ENCODE peak calls at places on chromosome 1, in eight cellular contexts. B is colonic mucosa; N is stimulated activated CD8-positive, alpha-beta memory T cell treated with anti-CD3 and anti-CD28 coated beads, Interleukin-15, amount 100 ng/mL, for 24 hours; W is kidney tubule cell; Z is transverse colon; C is activated T-cell treated with anti-CD3 and anti-CD28 coated beads for 1 hour; J is head of caudate nucleus; Q is naive thymus-derived CD4-positive, alpha-beta T cell. S is an unnamed sample.
A peak's percentile ranks its signal among the peaks of the same experiment; 100 is the strongest.

GRCh38 chr1:2132222-2133038 is 62.1 kb downstream of the FAAP20 start:
- DNase-seq in W (peak; percentile 82), N (no peak), C (no peak), J (peak; percentile 55), Q (no peak), Z (peak; percentile 38), B (no peak), S (no peak)

GRCh38 chr1:95407146-95407863 is 173.3 kb downstream of the RWDD3 start:
- DNase-seq in C (no peak), J (no peak), N (no peak), Z (no peak), W (no peak), B (no peak), Q (no peak), S (no peak)

GRCh38 chr1:152745289-152745704 is 12.5 kb upstream of the KPRP start:
- DNase-seq in N (no peak), W (no peak), B (no peak), C (no peak), Q (no peak), Z (no peak), J (no peak), S (no peak)

GRCh38 chr1:191498318-191498717 is 659.9 kb upstream of the RGS18 start:
- DNase-seq in B (no peak), W (peak; percentile 85), N (no peak), J (no peak), Z (no peak), C (no peak), Q (no peak), S (no peak)

GRCh38 chr1:36905941-36906340 is 128.4 kb downstream of the GRIK3 start:
- DNase-seq in N (no peak), J (no peak), B (no peak), C (no peak), W (no peak), Q (no peak), Z (no peak), S (no peak)

GRCh38 chr1:911875-912739 is 11.6 kb upstream of the SAMD11 start:
- DNase-seq in C (no peak), W (peak; percentile 61), J (peak; percentile 2), N (no peak), Z (no peak), B (no peak), Q (no peak), S (no peak)

GRCh38 chr1:105427543-105427942 is 1628.9 kb upstream of the PRMT6 start:
- DNase-seq in Z (no peak), B (no peak), W (no peak), C (no peak), N (no peak), Q (no peak), J (no peak), S (no peak)

GRCh38 chr1:234759888-234760287 is 149.9 kb upstream of the IRF2BP2 start:
- DNase-seq in W (no peak), N (no peak), C (no peak), Z (no peak), B (no peak), J (no peak), Q (no peak), S (no peak)

GRCh38 chr1:226467443-226467842 is 59.5 kb upstream of the PARP1 start:
- DNase-seq in Q (no peak), J (no peak), N (no peak), C (no peak), B (no peak), W (no peak), Z (no peak), S (no peak)

GRCh38 chr1:245085508-245086095 is 69.2 kb upstream of the KIF26B start:
- DNase-seq in B (no peak), W (peak; percentile 88), Z (no peak), J (no peak), N (no peak), Q (no peak), C (no peak), S (no peak)

GRCh38 chr1:114315601-114316000 is 161.9 kb upstream of the SYT6 start:
- DNase-seq in N (no peak), J (no peak), B (no peak), Q (no peak), Z (no peak), C (no peak), W (no peak), S (no peak)

GRCh38 chr1:10084045-10084444 is 51.3 kb downstream of the UBE4B start:
- DNase-seq in B (no peak), J (no peak), Z (no peak), W (no peak), C (no peak), N (no peak), Q (no peak), S (no peak)

GRCh38 chr1:36867575-36867974 is 166.7 kb downstream of the GRIK3 start:
- DNase-seq in Z (no peak), B (no peak), W (no peak), Q (no peak), J (no peak), N (no peak), C (no peak), S (no peak)

GRCh38 chr1:203325418-203326091 is 20.2 kb downstream of the BTG2 start:
- DNase-seq in N (no peak), J (peak; percentile 74), C (no peak), Q (no peak), Z (peak; percentile 77), B (peak; percentile 90), W (no peak), S (peak; percentile 81)

S was measured in mucosa of descending colon.